ENCODE peak calls at places on chromosomes 2 and 18, in seven cellular contexts. I is naive thymus-derived CD8-positive, alpha-beta T cell; T is transverse colon; Y is LNCaP clone FGC; E is BE2C; L is A549; Z is stimulated activated CD4-positive, alpha-beta T cell treated with anti-CD3 and anti-CD28 coated beads, Interleukin-1b, Interleukin-23, amount 100 ng/mL, for 24 hours. F is an unnamed sample.

GRCh38 chr2:8602809-8603208 is 79.0 kb upstream of the ID2 start:
- DNase-seq in I (no peak), T (no peak), Y (peak), E (no peak), L (no peak), Z (no peak), F (no peak)

GRCh38 chr2:11342561-11343343 is 1.7 kb downstream of the ROCK2 start:
- DNase-seq in I (no peak), T (peak), Y (no peak), E (no peak), L (peak), Z (no peak), F (no peak)

GRCh38 chr2:156565066-156565710 is 129.0 kb downstream of the GPD2 start:
- DNase-seq in I (no peak), T (no peak), Y (no peak), E (no peak), L (no peak), Z (no peak), F (no peak)

GRCh38 chr2:119180891-119181290 is 22.3 kb upstream of the C1QL2 start:
- DNase-seq in I (no peak), T (no peak), Y (no peak), E (no peak), L (no peak), Z (no peak), F (no peak)

GRCh38 chr2:11962707-11963358 is 216.4 kb downstream of the LPIN1 start:
- DNase-seq in I (no peak), T (no peak), Y (no peak), E (no peak), L (no peak), Z (no peak), F (no peak)

GRCh38 chr2:27400348-27401135 is 8.8 kb downstream of the PPM1G start:
- DNase-seq in I (no peak), T (no peak), Y (no peak), E (no peak), L (no peak), Z (no peak), F (no peak)

GRCh38 chr2:127145255-127145899 is 38.4 kb upstream of the BIN1 start:
- DNase-seq in I (no peak), T (no peak), Y (no peak), E (no peak), L (no peak), Z (no peak), F (no peak)

GRCh38 chr18:45156941-45157340 is 458.3 kb upstream of the SLC14A2 start:
- DNase-seq in I (no peak), T (no peak), Y (no peak), E (no peak), L (no peak), Z (no peak), F (no peak)

GRCh38 chr2:229084467-229084866 is 186.6 kb downstream of the PID1 start:
- DNase-seq in I (no peak), T (no peak), Y (no peak), E (no peak), L (no peak), Z (no peak), F (no peak)

GRCh38 chr2:191907545-191907944 is 60.7 kb upstream of the CAVIN2 start:
- DNase-seq in I (no peak), T (no peak), Y (no peak), E (no peak), L (no peak), Z (no peak), F (no peak)

GRCh38 chr2:239876241-239876947 is 148.7 kb downstream of the NDUFA10 start:
- DNase-seq in I (peak), T (no peak), Y (no peak), E (no peak), L (no peak), Z (no peak), F (no peak)

GRCh38 chr18:524496-524895 is 24.0 kb upstream of the COLEC12 start:
- DNase-seq in I (no peak), T (no peak), Y (no peak), E (no peak), L (no peak), Z (no peak), F (no peak)

GRCh38 chr2:178391701-178392100 is 59.3 kb downstream of the PRKRA start:
- DNase-seq in I (no peak), T (no peak), Y (no peak), E (no peak), L (no peak), Z (no peak), F (no peak)

GRCh38 chr2:217958206-217958888 is 44.4 kb downstream of the TNS1 start:
- DNase-seq in I (peak), T (no peak), Y (no peak), E (no peak), L (no peak), Z (no peak), F (no peak)

GRCh38 chr2:18750662-18751554 is 161.5 kb upstream of the NT5C1B start:
- DNase-seq in I (no peak), T (no peak), Y (no peak), E (no peak), L (no peak), Z (no peak), F (no peak)

GRCh38 chr2:182504903-182505302 is 78.1 kb upstream of the PDE1A start:
- DNase-seq in I (no peak), T (no peak), Y (no peak), E (no peak), L (no peak), Z (no peak), F (no peak)

F was measured in T-cell.